ENCODE peak calls at places on chromosomes 13 and 19, in seven cellular contexts. U is Peyer's patch; T is NCI-H774; H is stimulated activated CD4-positive, alpha-beta T cell treated with anti-CD3 and anti-CD28 coated beads, Interleukin-2, amount 100 ng/mL, for 48 hours; G is SHP77 treated with DMSO at 0.1 percent for 48 hours; I is stomach; K is IMR-90. C is an unnamed sample.

GRCh38 chr19:17333611-17334413 is 843 bp downstream of the ANO8 start:
- DNase-seq in K (peak), G (no peak), T (no peak), I (peak), H (peak), U (no peak), C (peak)

GRCh38 chr19:34985249-34986022 is 14.7 kb upstream of the GRAMD1A start:
- DNase-seq in K (peak), T (no peak), U (no peak), H (no peak), I (peak), G (no peak), C (peak)

GRCh38 chr13:113650275-113650674 is 7.7 kb downstream of the ATP4B start:
- DNase-seq in K (no peak), T (no peak), G (no peak), U (peak), I (peak), H (no peak), C (no peak)

GRCh38 chr13:51590231-51590630 is 6.0 kb downstream of the WDFY2 start:
- DNase-seq in G (no peak), T (no peak), K (no peak), I (no peak), U (no peak), H (no peak), C (no peak)

GRCh38 chr13:30371649-30372265 is 50.5 kb upstream of the UBE2L5 start:
- DNase-seq in I (peak), K (peak), U (peak), H (no peak), G (no peak), T (no peak), C (peak)

GRCh38 chr13:97574926-97575325 is 141.0 kb downstream of the RAP2A start:
- DNase-seq in K (peak), T (no peak), H (no peak), I (no peak), G (peak), U (peak), C (peak)

GRCh38 chr13:75881109-75881775 is 245.1 kb downstream of the LMO7 start:
- DNase-seq in G (no peak), K (peak), H (no peak), U (no peak), T (no peak), I (no peak), C (no peak)

GRCh38 chr13:91126806-91127205 is 220.7 kb upstream of the MIR17HG start:
- DNase-seq in G (no peak), I (no peak), U (no peak), K (no peak), T (no peak), H (no peak), C (no peak)

GRCh38 chr19:30671622-30672051 is 299.5 kb downstream of the ZNF536 start:
- DNase-seq in I (peak), T (no peak), U (no peak), K (no peak), H (no peak), G (no peak), C (peak)

GRCh38 chr19:15294591-15294990 is 37.7 kb downstream of the BRD4 start:
- DNase-seq in U (no peak), H (no peak), K (no peak), I (no peak), G (no peak), T (no peak), C (peak)

GRCh38 chr13:101916108-101916757 is 463.8 kb downstream of the ITGBL1 start:
- DNase-seq in U (no peak), H (no peak), I (no peak), T (peak), G (peak), K (no peak), C (no peak)

GRCh38 chr19:55700813-55701212 is 25.8 kb downstream of the EPN1 start:
- DNase-seq in K (no peak), G (no peak), T (no peak), U (no peak), I (no peak), H (no peak), C (no peak)

GRCh38 chr13:58097831-58098230 is 466.3 kb downstream of the PCDH17 start:
- DNase-seq in H (no peak), U (no peak), I (no peak), K (no peak), T (no peak), G (no peak), C (no peak)

GRCh38 chr13:41916173-41916954 is 44.5 kb downstream of the VWA8 start:
- DNase-seq in K (peak), H (no peak), I (no peak), G (no peak), T (no peak), U (no peak), C (peak)

GRCh38 chr19:16930753-16931152 is 42.0 kb downstream of the F2RL3 start:
- DNase-seq in H (no peak), K (no peak), I (no peak), U (no peak), G (no peak), T (no peak), C (no peak)

GRCh38 chr19:29578349-29578748 is 27.7 kb upstream of the POP4 start:
- DNase-seq in H (no peak), K (no peak), I (no peak), U (no peak), T (no peak), G (no peak), C (no peak)

GRCh38 chr13:50410921-50411712 is 395.9 kb downstream of the KCNRG start:
- DNase-seq in U (no peak), K (peak), T (no peak), I (no peak), H (no peak), G (no peak), C (peak)

GRCh38 chr13:100235311-100235901 is 146.5 kb downstream of the PCCA start:
- DNase-seq in U (no peak), I (no peak), G (peak), K (peak), H (peak), T (peak), C (peak)

GRCh38 chr19:49506575-49507105 is 5.8 kb upstream of the FCGRT start:
- DNase-seq in K (no peak), H (peak), U (peak), I (peak), T (peak), G (peak), C (peak)

GRCh38 chr13:48094404-48094780 is 512 bp downstream of the MED4 start:
- DNase-seq in G (no peak), H (peak), K (no peak), T (no peak), I (no peak), U (no peak), C (no peak)

GRCh38 chr19:14061081-14061749 is 661 bp downstream of the PALM3 start:
- DNase-seq in T (no peak), K (no peak), I (peak), G (no peak), U (no peak), H (no peak), C (no peak)

GRCh38 chr19:40033989-40034560 is 22.0 kb downstream of the ZNF780B start:
- DNase-seq in I (no peak), K (no peak), T (no peak), H (no peak), G (no peak), U (no peak), C (no peak)

GRCh38 chr19:32396046-32396652 is 9.4 kb upstream of the DPY19L3 start:
- DNase-seq in U (no peak), T (no peak), I (no peak), G (no peak), H (no peak), K (no peak), C (no peak)